ENCODE peak calls at places on chromosomes 5 and 9, in four cellular contexts. X, F, V and Q are unnamed samples.

GRCh38 chr5:129481161-129481560 is 21.1 kb downstream of the ADAMTS19 start:
- DNase-seq in F (no peak), X (no peak), V (peak), Q (no peak)

GRCh38 chr9:27749838-27750237 is 176.6 kb upstream of the C9orf72 start:
- DNase-seq in X (no peak), F (no peak), V (no peak), Q (no peak)

GRCh38 chr5:13609504-13609903 is 335.0 kb downstream of the DNAH5 start:
- DNase-seq in X (no peak), F (no peak), V (no peak), Q (no peak)

GRCh38 chr9:94881023-94881422 is 154.5 kb downstream of the AOPEP start:
- DNase-seq in V (no peak), X (peak), F (no peak), Q (no peak)

GRCh38 chr5:173706700-173707099 is 90.2 kb upstream of the BOD1 start:
- DNase-seq in X (no peak), F (no peak), V (no peak), Q (no peak)

GRCh38 chr9:136855461-136856077 is 3.4 kb downstream of the MAMDC4 start:
- DNase-seq in F (no peak), X (no peak), V (no peak), Q (no peak)

GRCh38 chr5:137051165-137051564 is 448.0 kb downstream of the SPOCK1 start:
- DNase-seq in X (peak), V (no peak), F (no peak), Q (no peak)

GRCh38 chr5:337565-338130 is 16.1 kb downstream of the AHRR start:
- DNase-seq in V (no peak), F (no peak), X (peak), Q (peak)

GRCh38 chr9:34651876-34652602 is at the start of gene IL11RA:
- DNase-seq in F (peak), V (peak), X (peak), Q (peak)